ENCODE peak calls at places on chromosome 20, in five cellular contexts. E, G, B, A and M are unnamed samples.

GRCh38 chr20:62177307-62177706 is 5.5 kb upstream of the MTG2 start:
- DNase-seq in E (no peak), G (no peak), A (no peak), B (no peak), M (no peak)

GRCh38 chr20:59560588-59561227 is 43.6 kb upstream of the PHACTR3 start:
- DNase-seq in G (peak), B (peak), E (no peak), A (peak), M (no peak)

GRCh38 chr20:57657537-57658446 is 37.6 kb upstream of the ZBP1 start:
- DNase-seq in E (peak), A (no peak), B (peak), G (no peak), M (no peak)

GRCh38 chr20:36210561-36210960 is 25.7 kb upstream of the AAR2 start:
- DNase-seq in G (no peak), E (no peak), A (no peak), B (peak), M (no peak)

GRCh38 chr20:37567671-37568588 is 40.3 kb upstream of the BLCAP start:
- DNase-seq in E (peak), A (peak), G (peak), B (peak), M (peak)

GRCh38 chr20:57250607-57251343 is 15.7 kb downstream of the BMP7 start:
- DNase-seq in E (no peak), G (no peak), A (peak), B (no peak), M (no peak)

GRCh38 chr20:63064745-63065711 is 58.3 kb upstream of the BHLHE23 start:
- DNase-seq in B (no peak), A (peak), E (peak), G (no peak), M (no peak)

GRCh38 chr20:25324412-25324811 is 66.2 kb downstream of the ABHD12 start:
- DNase-seq in B (no peak), G (no peak), E (no peak), A (no peak), M (no peak)

GRCh38 chr20:25470045-25470444 is 62.6 kb downstream of the GINS1 start:
- DNase-seq in G (peak), B (peak), E (no peak), A (peak), M (peak)